ENCODE peak calls at places on chromosomes 4 and X, in ten cellular contexts. K, D, S, G, W, V, M, J, T and P are unnamed samples.

GRCh38 chr4:124745988-124746801 is 33.7 kb upstream of the ANKRD50 start:
- DNase-seq in J (no peak), S (no peak), W (no peak), D (no peak), K (no peak), G (no peak), M (no peak), T (no peak), V (no peak), P (no peak)

GRCh38 chr4:40401646-40402045 is 66.5 kb downstream of the CHRNA9 start:
- DNase-seq in T (no peak), V (no peak), J (no peak), W (no peak), K (no peak), S (no peak), G (no peak), M (no peak), D (no peak), P (no peak)

GRCh38 chr4:22474636-22475310 is 41.1 kb downstream of the ADGRA3 start:
- DNase-seq in D (no peak), G (no peak), T (no peak), M (no peak), K (no peak), J (peak; percentile 16), V (peak; percentile 9), W (no peak), S (no peak), P (peak; percentile 41)

GRCh38 chr4:159206427-159206871 is 103.6 kb downstream of the RAPGEF2 start:
- DNase-seq in V (peak; percentile 18), G (peak; percentile 9), K (no peak), J (no peak), W (peak; percentile 37), T (no peak), S (no peak), M (no peak), D (no peak), P (peak; percentile 78)

GRCh38 chr4:101345596-101346311 is 1.6 kb downstream of the PPP3CA start:
- DNase-seq in D (no peak), K (peak; percentile 40), T (no peak), W (peak; percentile 63), G (peak; percentile 59), J (no peak), V (peak; percentile 36), S (peak; percentile 52), M (peak; percentile 43), P (peak; percentile 51)

GRCh38 chr4:168528131-168528949 is 31.5 kb downstream of the PALLD start:
- DNase-seq in J (no peak), T (no peak), D (no peak), S (no peak), K (no peak), W (no peak), G (no peak), M (no peak), V (peak; percentile 52), P (peak; percentile 76)

GRCh38 chrX:22674947-22675346 is 324.8 kb upstream of the DDX53 start:
- DNase-seq in W (no peak), S (no peak), M (peak; percentile 47), G (no peak), J (peak; percentile 51), T (no peak), V (no peak), D (no peak), K (no peak), P (no peak)

GRCh38 chr4:137283737-137284136 is 248.6 kb downstream of the PCDH18 start:
- DNase-seq in T (no peak), M (no peak), S (no peak), K (no peak), G (no peak), D (no peak), J (no peak), W (no peak), V (peak; percentile 17), P (peak; percentile 41)

GRCh38 chrX:27491397-27491796 is 28.3 kb upstream of the PPP4R3C start:
- DNase-seq in J (no peak), G (no peak), T (no peak), M (no peak), W (no peak), D (no peak), S (no peak), K (no peak), V (no peak), P (no peak)

GRCh38 chr4:90318208-90318607 is 191.0 kb downstream of the CCSER1 start:
- DNase-seq in T (no peak), W (no peak), G (no peak), V (peak; percentile 84), M (no peak), S (no peak), J (no peak), D (peak; percentile 63), K (no peak), P (peak; percentile 93)

GRCh38 chr4:181959121-181959520 is 284.1 kb upstream of the TENM3 start:
- DNase-seq in K (no peak), W (no peak), M (no peak), D (peak; percentile 39), S (no peak), T (no peak), V (peak; percentile 77), G (no peak), J (peak; percentile 88), P (peak; percentile 92)

GRCh38 chrX:57752866-57753265 is 72.8 kb upstream of the NLRP2B start:
- DNase-seq in K (no peak), M (no peak), V (no peak), W (no peak), G (no peak), J (no peak), S (no peak), T (no peak), D (no peak), P (no peak)

GRCh38 chr4:166577639-166578038 is 656.7 kb downstream of the SPOCK3 start:
- DNase-seq in M (no peak), S (no peak), V (no peak), T (no peak), D (no peak), K (no peak), J (no peak), G (no peak), W (no peak), P (no peak)

GRCh38 chr4:67394771-67395310 is 150.5 kb downstream of the CENPC start:
- DNase-seq in S (no peak), T (no peak), J (no peak), D (no peak), M (no peak), V (no peak), W (no peak), G (no peak), K (no peak), P (no peak)

GRCh38 chr4:182560358-182560757 is 317.2 kb downstream of the TENM3 start:
- DNase-seq in J (no peak), M (no peak), K (no peak), T (no peak), S (no peak), D (no peak), W (no peak), G (no peak), V (peak; percentile 46), P (peak; percentile 37)

GRCh38 chr4:41111796-41112195 is 102.5 kb downstream of the APBB2 start:
- DNase-seq in W (no peak), K (no peak), V (no peak), G (no peak), M (no peak), T (no peak), D (no peak), S (no peak), J (no peak), P (no peak)

GRCh38 chr4:76956961-76957738 is 7.6 kb downstream of the SEPTIN11 start:
- DNase-seq in S (no peak), T (no peak), W (no peak), J (no peak), V (no peak), M (no peak), D (no peak), K (no peak), G (no peak), P (no peak)

GRCh38 chr4:93384897-93385296 is 443.7 kb upstream of the ATOH1 start:
- DNase-seq in S (no peak), K (no peak), D (no peak), J (peak; percentile 21), V (no peak), M (no peak), T (no peak), G (no peak), W (no peak), P (peak; percentile 76)

GRCh38 chr4:6178757-6179156 is 21.6 kb downstream of the JAKMIP1 start:
- DNase-seq in J (no peak), T (no peak), W (no peak), D (no peak), K (no peak), G (no peak), V (no peak), S (no peak), M (no peak), P (peak; percentile 23)

GRCh38 chr4:113872426-113873260 is 106.8 kb downstream of the ARSJ start:
- DNase-seq in D (no peak), J (peak; percentile 66), S (no peak), W (no peak), M (no peak), T (no peak), K (no peak), V (no peak), G (no peak), P (peak; percentile 21)

GRCh38 chr4:128525939-128526630 is 238.5 kb upstream of the PGRMC2 start:
- DNase-seq in T (no peak), W (no peak), S (no peak), M (no peak), K (no peak), G (no peak), V (no peak), J (no peak), D (no peak), P (peak; percentile 78)

GRCh38 chr4:98446499-98447375 is 185.6 kb downstream of the RAP1GDS1 start:
- DNase-seq in V (no peak), W (peak; percentile 62), T (no peak), J (peak; percentile 38), S (peak; percentile 49), D (no peak), M (no peak), G (peak; percentile 44), K (peak; percentile 51), P (peak; percentile 96)

GRCh38 chr4:1172228-1172851 is at the start of gene SPON2:
- DNase-seq in K (no peak), T (no peak), W (no peak), V (no peak), D (no peak), J (no peak), M (no peak), S (no peak), G (no peak), P (peak; percentile 87)

GRCh38 chrX:11100281-11101035 is 10.7 kb upstream of the HCCS start:
- DNase-seq in K (no peak), W (no peak), D (peak; percentile 52), V (peak; percentile 49), J (peak; percentile 32), S (no peak), T (peak; percentile 5), M (no peak), G (no peak), P (peak; percentile 61)

GRCh38 chr4:26458104-26458503 is 32.2 kb downstream of the CCKAR start:
- DNase-seq in W (no peak), G (no peak), J (no peak), V (no peak), K (no peak), T (no peak), M (no peak), D (peak; percentile 87), S (no peak), P (peak; percentile 45)

GRCh38 chr4:7663075-7663541 is 228.4 kb upstream of the PSAPL1 start:
- DNase-seq in M (no peak), V (no peak), J (no peak), S (no peak), K (no peak), W (no peak), T (no peak), G (no peak), D (no peak), P (no peak)

GRCh38 chrX:135295238-135295943 is 13.9 kb upstream of the ETDC start:
- DNase-seq in J (peak; percentile 1), S (peak; percentile 53), V (no peak), G (peak; percentile 40), T (no peak), M (no peak), W (peak; percentile 50), D (peak; percentile 3), K (peak; percentile 52), P (peak; percentile 64)

GRCh38 chr4:2793578-2793919 is 664 bp downstream of the SH3BP2 start:
- DNase-seq in S (no peak), K (peak; percentile 54), D (no peak), G (no peak), T (peak; percentile 0), V (peak; percentile 63), M (no peak), J (no peak), W (peak; percentile 14), P (peak; percentile 53)